ENCODE peak calls at places on chromosome 20, in five cellular contexts. Y is SJSA1, S is AG04450, Z is small intestine, J is endodermal cell. I is an unnamed sample.

GRCh38 chr20:1430004-1430451 is 36.6 kb downstream of the NSFL1C start:
- DNase-seq in Y (no peak), S (peak), Z (no peak), J (no peak), I (peak)

GRCh38 chr20:54025166-54025835 is 45.1 kb downstream of the BCAS1 start:
- DNase-seq in Y (no peak), S (no peak), Z (no peak), J (peak), I (no peak)

GRCh38 chr20:21280496-21281016 is 22.6 kb upstream of the XRN2 start:
- DNase-seq in Y (no peak), S (no peak), Z (peak), J (no peak), I (no peak)

GRCh38 chr20:55143605-55144004 is 668.2 kb downstream of the DOK5 start:
- DNase-seq in Y (no peak), S (no peak), Z (no peak), J (no peak), I (peak)

GRCh38 chr20:44993343-44993742 is 27.0 kb downstream of the STK4 start:
- DNase-seq in Y (no peak), S (no peak), Z (no peak), J (no peak), I (no peak)

GRCh38 chr20:56689318-56689717 is 60.2 kb downstream of the TFAP2C start:
- DNase-seq in Y (no peak), S (no peak), Z (no peak), J (no peak), I (no peak)

GRCh38 chr20:38157635-38158495 is 7.2 kb downstream of the TGM2 start:
- DNase-seq in Y (no peak), S (no peak), Z (no peak), J (no peak), I (no peak)

GRCh38 chr20:21505161-21505809 is 8.6 kb downstream of the NKX2-2 start:
- DNase-seq in Y (no peak), S (no peak), Z (peak), J (peak), I (no peak)

GRCh38 chr20:33649201-33649631 is 12.9 kb upstream of the C20orf144 start:
- DNase-seq in Y (no peak), S (no peak), Z (no peak), J (no peak), I (no peak)

GRCh38 chr20:8788831-8789230 is 280.1 kb upstream of the PLCB4 start:
- DNase-seq in Y (no peak), S (no peak), Z (peak), J (no peak), I (no peak)

GRCh38 chr20:43959079-43959919 is 44.6 kb downstream of the TOX2 start:
- DNase-seq in Y (no peak), S (no peak), Z (peak), J (peak), I (no peak)

GRCh38 chr20:37876863-37877262 is 26.1 kb upstream of the VSTM2L start:
- DNase-seq in Y (no peak), S (no peak), Z (no peak), J (no peak), I (no peak)

GRCh38 chr20:38991814-38992593 is 29.9 kb downstream of the DHX35 start:
- DNase-seq in Y (no peak), S (no peak), Z (no peak), J (no peak), I (no peak)

GRCh38 chr20:1154224-1154623 is 30.6 kb downstream of the TMEM74B start:
- DNase-seq in Y (no peak), S (no peak), Z (no peak), J (no peak), I (no peak)

GRCh38 chr20:24648481-24648880 is 179.1 kb downstream of the SYNDIG1 start:
- DNase-seq in Y (no peak), S (no peak), Z (no peak), J (no peak), I (no peak)

GRCh38 chr20:35604444-35604750 is 11.2 kb upstream of the SPAG4 start:
- DNase-seq in Y (no peak), S (no peak), Z (peak), J (peak), I (no peak)

GRCh38 chr20:45938727-45939438 is 4.4 kb downstream of the PCIF1 start:
- DNase-seq in Y (no peak), S (no peak), Z (no peak), J (peak), I (no peak)

GRCh38 chr20:9359561-9360308 is 154.7 kb upstream of the LAMP5 start:
- DNase-seq in Y (no peak), S (no peak), Z (peak), J (peak), I (no peak)

GRCh38 chr20:60138263-60139127 is 180.3 kb downstream of the CDH26 start:
- DNase-seq in Y (no peak), S (no peak), Z (no peak), J (no peak), I (no peak)

GRCh38 chr20:60092729-60093128 is 134.5 kb downstream of the CDH26 start:
- DNase-seq in Y (no peak), S (no peak), Z (no peak), J (no peak), I (no peak)

GRCh38 chr20:11676618-11677289 is 240.9 kb upstream of the BTBD3 start:
- DNase-seq in Y (peak), S (peak), Z (peak), J (peak), I (no peak)

GRCh38 chr20:3933126-3933684 is 44.0 kb downstream of the PANK2 start:
- DNase-seq in Y (no peak), S (no peak), Z (no peak), J (no peak), I (no peak)

GRCh38 chr20:37627060-37627766 is 66.6 kb upstream of the CTNNBL1 start:
- DNase-seq in Y (no peak), S (peak), Z (peak), J (peak), I (no peak)

GRCh38 chr20:4006640-4007039 is 8.7 kb downstream of the RNF24 start:
- DNase-seq in Y (no peak), S (no peak), Z (no peak), J (no peak), I (no peak)

GRCh38 chr20:40111282-40111681 is 577.8 kb downstream of the MAFB start:
- DNase-seq in Y (no peak), S (no peak), Z (no peak), J (no peak), I (no peak)

GRCh38 chr20:53844259-53844658 is 226.1 kb downstream of the BCAS1 start:
- DNase-seq in Y (no peak), S (no peak), Z (no peak), J (no peak), I (no peak)

GRCh38 chr20:51444472-51444871 is 98.0 kb downstream of the NFATC2 start:
- DNase-seq in Y (no peak), S (no peak), Z (no peak), J (no peak), I (no peak)

GRCh38 chr20:44714102-44714700 is 968 bp upstream of the CCN5 start:
- DNase-seq in Y (no peak), S (no peak), Z (no peak), J (no peak), I (no peak)

GRCh38 chr20:9022361-9022760 is 46.5 kb upstream of the PLCB4 start:
- DNase-seq in Y (no peak), S (no peak), Z (no peak), J (no peak), I (no peak)

GRCh38 chr20:8527998-8528397 is 395.9 kb downstream of the PLCB1 start:
- DNase-seq in Y (no peak), S (peak), Z (no peak), J (no peak), I (peak)

GRCh38 chr20:41329435-41330342 is 10.9 kb upstream of the LPIN3 start:
- DNase-seq in Y (peak), S (peak), Z (peak), J (no peak), I (peak)

GRCh38 chr20:38892091-38892981 is 33.9 kb upstream of the FAM83D start:
- DNase-seq in Y (no peak), S (no peak), Z (no peak), J (no peak), I (no peak)

GRCh38 chr20:43983359-43983758 is 68.7 kb downstream of the TOX2 start:
- DNase-seq in Y (no peak), S (no peak), Z (peak), J (peak), I (no peak)

GRCh38 chr20:41619360-41620115 is 1.4 kb upstream of the CHD6 start:
- DNase-seq in Y (no peak), S (no peak), Z (no peak), J (peak), I (no peak)

GRCh38 chr20:4814696-4815252 is 93.1 kb downstream of the PRND start:
- DNase-seq in Y (no peak), S (no peak), Z (peak), J (no peak), I (no peak)

GRCh38 chr20:54865273-54865672 is 389.9 kb downstream of the DOK5 start:
- DNase-seq in Y (no peak), S (no peak), Z (no peak), J (no peak), I (no peak)

GRCh38 chr20:51457281-51457932 is 85.1 kb downstream of the NFATC2 start:
- DNase-seq in Y (no peak), S (no peak), Z (peak), J (no peak), I (peak)

DNA sequence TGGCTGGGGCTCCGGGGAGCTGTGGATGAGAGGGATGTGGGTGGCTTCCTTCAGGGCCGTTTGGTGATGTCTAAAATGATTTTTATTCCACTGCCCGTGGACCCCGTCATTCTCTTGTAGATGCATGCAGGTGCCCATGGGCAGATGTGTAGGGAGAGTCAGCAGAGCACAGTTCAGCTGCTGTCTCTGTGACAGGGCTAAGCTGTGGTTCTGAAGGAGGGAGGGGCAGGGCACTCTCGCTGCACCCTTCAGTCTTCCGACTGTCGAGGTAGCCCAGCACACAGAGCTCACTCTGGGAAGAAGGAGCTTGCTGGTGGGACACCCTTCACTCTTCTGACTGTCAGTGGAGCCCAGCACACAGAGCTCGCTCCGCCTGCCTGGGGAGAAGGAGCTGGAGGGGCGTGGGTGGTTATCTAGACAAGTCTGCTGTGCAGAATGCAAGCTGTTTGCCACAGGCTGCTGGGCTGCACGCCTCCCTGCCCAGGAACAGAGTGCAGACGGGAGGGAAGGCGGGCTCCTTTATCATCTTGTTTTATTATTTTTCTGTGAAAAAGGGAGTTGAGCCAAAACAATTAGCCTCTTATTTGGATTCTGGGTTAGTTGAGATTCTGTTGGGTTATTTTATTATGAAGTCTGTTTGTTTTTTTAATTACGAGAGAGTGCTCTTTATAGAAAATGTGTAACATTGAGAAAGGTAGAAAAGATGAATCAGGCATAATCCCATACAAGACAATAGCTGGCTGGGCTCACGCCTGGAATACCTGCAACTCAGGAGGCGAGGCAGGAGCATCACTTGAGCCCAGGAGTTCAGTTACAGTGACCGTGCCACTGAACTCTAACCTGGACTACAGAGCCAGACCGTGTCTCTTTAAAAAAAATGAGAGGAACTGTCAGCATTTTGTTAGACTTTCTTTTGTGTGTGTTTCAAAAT is 28.2 kb upstream of the ADRM1 start:
- DNase-seq in Y (no peak), S (no peak), Z (no peak), J (no peak), I (no peak)
- H3K27ac ChIP-seq in Y (no peak), S (no peak), Z (no peak), J (no peak), I (no peak)

DNA sequence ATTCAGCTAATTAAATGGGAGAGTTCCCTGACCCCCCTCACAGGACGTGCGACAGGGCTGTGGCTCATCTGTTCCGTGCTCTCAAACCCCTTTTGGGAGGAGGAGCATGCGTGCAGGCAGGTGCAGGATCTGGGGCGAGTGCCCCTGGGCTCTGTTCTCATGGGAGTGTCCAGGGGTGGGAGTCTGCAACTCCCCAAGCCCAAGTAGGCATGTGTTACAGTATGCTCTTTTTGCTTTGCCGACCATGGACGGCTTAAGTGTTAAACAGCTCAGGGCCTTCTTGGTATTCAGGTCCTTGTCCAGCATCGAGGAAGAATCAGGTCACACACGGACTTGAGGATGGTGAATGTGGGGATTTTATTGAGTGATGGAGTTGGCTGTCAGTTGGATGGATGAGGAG is 101.6 kb downstream of the NCOA3 start:
- DNase-seq in Y (no peak), S (no peak), Z (no peak), J (no peak), I (no peak)
- H3K27ac ChIP-seq in Y (no peak), S (no peak), Z (no peak), J (no peak), I (no peak)

DNA sequence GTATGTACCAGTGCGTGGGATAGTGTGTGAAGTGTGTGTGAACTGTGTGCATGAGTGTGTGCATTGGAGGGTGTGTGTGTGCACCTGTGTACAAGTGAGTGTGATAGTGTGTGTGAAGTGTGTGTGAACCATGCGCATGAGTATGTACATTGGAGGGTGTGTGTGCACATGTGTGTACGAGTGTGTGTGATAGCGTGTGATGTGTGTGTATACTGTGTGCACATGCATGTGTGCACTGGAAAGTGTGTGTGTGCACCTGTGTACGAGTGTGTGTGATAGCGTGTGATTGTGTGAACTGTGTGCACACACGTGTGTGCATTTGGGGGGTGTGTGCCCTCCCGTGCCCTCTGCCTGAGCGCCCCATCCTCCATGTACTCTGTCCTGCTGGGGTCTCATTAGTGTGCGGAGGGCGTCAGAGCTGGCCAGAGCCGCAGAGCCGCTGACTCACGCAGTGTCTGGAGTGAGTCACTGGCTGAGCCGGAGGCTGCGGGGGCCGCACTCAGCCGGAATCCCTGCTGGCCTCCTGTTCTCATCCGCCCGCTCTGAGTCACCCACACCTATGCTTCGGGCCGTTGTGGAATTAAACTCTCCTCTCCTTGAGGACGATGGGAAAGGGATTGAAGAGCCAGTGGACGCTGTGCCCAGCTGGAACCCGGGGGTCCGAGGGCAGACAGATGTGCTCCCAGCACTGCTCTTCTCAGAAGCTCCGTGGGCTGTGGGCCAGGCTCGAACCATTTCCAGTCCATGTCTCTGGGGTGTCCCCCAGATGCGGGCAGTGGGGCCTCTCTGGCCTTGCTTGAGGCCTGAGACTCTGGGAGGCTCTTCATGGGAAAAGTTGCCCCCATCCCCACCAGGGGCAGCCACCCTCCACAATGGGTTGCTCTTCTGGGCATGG is 27.3 kb upstream of the STX16 start:
- DNase-seq in Y (peak), S (peak), Z (no peak), J (no peak), I (peak)
- H3K27ac ChIP-seq in Y (peak), S (peak), Z (no peak), J (peak), I (peak)

DNA sequence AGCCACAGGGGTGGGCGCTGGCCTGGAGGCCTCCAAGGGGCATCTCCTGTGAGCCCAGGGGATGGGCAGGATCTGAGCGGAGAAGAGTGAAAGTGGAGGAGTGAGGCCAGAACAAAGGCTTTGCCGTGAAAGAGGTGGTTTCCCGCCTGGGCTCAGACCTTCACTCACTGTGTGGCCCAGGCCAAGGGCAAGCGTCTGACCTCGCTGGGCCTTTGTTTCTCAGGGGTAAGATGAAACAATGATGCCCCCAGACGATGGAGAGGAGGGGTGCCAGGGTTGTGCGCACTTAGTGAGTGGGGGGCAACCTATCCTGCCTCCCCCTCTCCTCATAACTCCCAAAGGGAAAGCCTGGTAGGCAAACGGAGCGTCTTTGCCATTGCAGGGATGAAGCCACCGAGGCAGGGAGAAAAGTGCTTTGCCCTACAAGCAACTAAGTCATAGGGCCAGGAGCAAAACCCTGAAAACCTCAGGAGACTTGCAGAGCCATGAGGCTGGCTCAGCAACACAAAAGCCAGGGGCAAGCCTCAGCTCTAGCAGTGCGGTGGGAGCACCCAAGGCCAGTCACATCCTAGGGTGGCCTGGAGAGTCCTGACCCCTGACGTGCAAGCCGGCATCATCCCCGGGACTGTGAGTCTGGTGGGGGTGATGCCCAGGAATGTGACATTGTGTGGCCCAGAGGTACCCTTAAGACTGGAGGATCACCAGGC is 903 bp upstream of the STMN3 start:
- DNase-seq in Y (no peak), S (no peak), Z (no peak), J (no peak), I (no peak)
- H3K27ac ChIP-seq in Y (no peak), S (no peak), Z (peak), J (peak), I (no peak)

DNA sequence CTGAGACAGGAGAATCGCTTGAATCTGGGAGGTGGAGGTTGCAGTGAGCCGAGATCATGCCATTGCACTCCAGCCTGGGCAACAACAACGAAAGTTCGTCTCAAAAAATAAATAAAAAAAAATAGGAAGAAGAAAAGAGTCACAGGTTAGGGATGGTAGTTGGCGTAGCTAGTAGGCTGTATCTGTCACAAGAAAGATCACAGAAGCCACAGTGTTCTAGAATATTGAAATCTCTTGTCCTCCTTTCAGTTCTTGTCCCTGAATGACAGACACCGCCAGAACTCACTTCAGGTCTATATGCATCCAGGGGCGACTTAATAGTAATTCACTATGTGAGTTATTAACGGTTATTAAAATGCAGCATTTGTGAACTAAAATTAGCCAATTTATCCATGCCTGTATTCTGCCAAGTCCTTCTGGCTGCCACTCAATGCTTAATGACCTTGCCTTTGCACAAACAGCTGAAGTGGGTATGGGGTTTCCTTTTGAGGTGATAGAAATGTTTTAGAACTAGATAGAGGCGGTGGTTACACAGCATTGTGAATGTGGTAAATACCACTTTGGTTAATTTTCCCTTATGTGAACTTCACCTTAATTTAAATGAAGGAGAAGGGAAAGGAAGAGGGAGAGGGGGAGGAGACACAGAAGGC is 41.3 kb upstream of the ZMYND8 start:
- DNase-seq in Y (no peak), S (no peak), Z (no peak), J (no peak), I (no peak)
- H3K27ac ChIP-seq in Y (no peak), S (no peak), Z (no peak), J (no peak), I (no peak)

GRCh38 chr20:19888269-19888669 is 128.9 kb upstream of the NAA20 start:
- DNase-seq in Y (no peak), S (no peak), Z (peak), J (no peak), I (no peak)
- H3K27ac ChIP-seq in Y (peak), S (peak), Z (peak), J (no peak), I (peak)

GRCh38 chr20:49633643-49634042 is 65.7 kb upstream of the PTGIS start:
- DNase-seq in Y (no peak), S (no peak), Z (no peak), J (no peak), I (no peak)
- H3K27ac ChIP-seq in Y (no peak), S (no peak), Z (no peak), J (peak), I (no peak)

DNA sequence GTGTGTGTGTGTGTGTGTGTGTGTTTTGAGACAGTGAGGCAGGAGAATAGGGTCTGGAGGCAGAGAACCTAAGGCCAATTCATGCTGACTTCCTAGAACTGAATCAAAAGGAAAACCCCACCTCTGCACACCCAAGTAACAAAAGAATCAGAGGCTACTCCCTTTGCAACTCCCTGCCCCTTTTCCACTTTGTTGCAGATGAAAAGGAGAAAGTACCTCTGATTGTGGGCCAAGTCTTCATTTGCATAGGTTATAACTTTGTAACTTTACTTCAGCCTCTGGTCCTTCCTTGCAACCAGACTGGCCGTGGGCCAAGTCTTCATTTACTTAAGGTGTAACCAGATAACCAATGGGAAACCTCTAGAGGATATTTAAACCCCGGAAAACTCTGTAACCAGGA is 168.8 kb downstream of the EYA2 start:
- DNase-seq in Y (no peak), S (no peak), Z (peak), J (no peak), I (no peak)
- H3K27ac ChIP-seq in Y (no peak), S (no peak), Z (no peak), J (peak), I (no peak)

I was measured in epithelial cell of prostate.